ENCODE peak calls at places on chromosome 12, in four cellular contexts. T is ELR, X is nucleus accumbens, D is AG10803. F is an unnamed sample.

GRCh38 chr12:31020385-31021166 is 53.1 kb upstream of the DDX11 start:
- DNase-seq in T (no peak), X (no peak), D (no peak), F (peak)

GRCh38 chr12:75660107-75660530 is 148.7 kb upstream of the KRR1 start:
- DNase-seq in T (peak), X (no peak), D (peak), F (peak)

GRCh38 chr12:6372403-6373003 is 2.9 kb downstream of the SCNN1A start:
- DNase-seq in T (peak), X (no peak), D (peak), F (peak)

GRCh38 chr12:112167728-112168525 is 42.6 kb downstream of the TRAFD1 start:
- DNase-seq in T (no peak), X (no peak), D (no peak), F (no peak)

GRCh38 chr12:45268672-45269406 is 52.9 kb downstream of the ANO6 start:
- DNase-seq in T (peak), X (no peak), D (peak), F (peak)

GRCh38 chr12:65327207-65328076 is 49.0 kb downstream of the MSRB3 start:
- DNase-seq in T (no peak), X (no peak), D (peak), F (peak)

GRCh38 chr12:48973992-48974673 is 2.6 kb upstream of the WNT10B start:
- DNase-seq in T (peak), X (no peak), D (no peak), F (no peak)

GRCh38 chr12:25924535-25925001 is 33.9 kb upstream of the RASSF8 start:
- DNase-seq in T (peak), X (no peak), D (no peak), F (no peak)

GRCh38 chr12:74051848-74052247 is 485.8 kb upstream of the ATXN7L3B start:
- DNase-seq in T (no peak), X (no peak), D (no peak), F (no peak)

GRCh38 chr12:2231011-2231595 is 178.3 kb downstream of the CACNA1C start:
- DNase-seq in T (no peak), X (no peak), D (peak), F (no peak)

GRCh38 chr12:116361404-116362223 is 84.1 kb upstream of the MED13L start:
- DNase-seq in T (no peak), X (no peak), D (no peak), F (no peak)

GRCh38 chr12:8123124-8123888 is at the start of gene CLEC4A:
- DNase-seq in T (no peak), X (no peak), D (no peak), F (no peak)

GRCh38 chr12:30806989-30807694 is 52.4 kb upstream of the CAPRIN2 start:
- DNase-seq in T (peak), X (no peak), D (peak), F (peak)

GRCh38 chr12:9943244-9943643 is 11.1 kb upstream of the CLEC2A start:
- DNase-seq in T (no peak), X (no peak), D (no peak), F (peak)

GRCh38 chr12:106425061-106425706 is 67.6 kb downstream of the POLR3B start:
- DNase-seq in T (no peak), X (no peak), D (no peak), F (no peak)

GRCh38 chr12:75953312-75953906 is 78.2 kb downstream of the PHLDA1 start:
- DNase-seq in T (peak), X (no peak), D (peak), F (peak)

GRCh38 chr12:45348311-45348710 is 132.4 kb downstream of the ANO6 start:
- DNase-seq in T (no peak), X (no peak), D (no peak), F (no peak)

GRCh38 chr12:77577756-77578155 is 252.9 kb upstream of the NAV3 start:
- DNase-seq in T (no peak), X (no peak), D (peak), F (peak)

GRCh38 chr12:92786045-92786444 is 83.3 kb downstream of the PLEKHG7 start:
- DNase-seq in T (peak), X (no peak), D (peak), F (peak)

GRCh38 chr12:69509308-69509736 is 39.1 kb downstream of the FRS2 start:
- DNase-seq in T (peak), X (no peak), D (peak), F (peak)

GRCh38 chr12:130336723-130337475 is 788 bp upstream of the PIWIL1 start:
- DNase-seq in T (no peak), X (no peak), D (no peak), F (no peak)

GRCh38 chr12:12442548-12443071 is 85.7 kb downstream of the BORCS5 start:
- DNase-seq in T (peak), X (no peak), D (no peak), F (no peak)

GRCh38 chr12:24198936-24199644 is 249.6 kb upstream of the SOX5 start:
- DNase-seq in T (no peak), X (no peak), D (no peak), F (no peak)

GRCh38 chr12:6201775-6202292 is 1.6 kb downstream of the CD9 start:
- DNase-seq in T (peak), X (no peak), D (no peak), F (no peak)

GRCh38 chr12:100675432-100675831 is 101.9 kb downstream of the GAS2L3 start:
- DNase-seq in T (peak), X (no peak), D (peak), F (no peak)

GRCh38 chr12:63103489-63104131 is 47.4 kb downstream of the AVPR1A start:
- DNase-seq in T (peak), X (no peak), D (peak), F (peak)

GRCh38 chr12:43824207-43824775 is 11.6 kb upstream of the TMEM117 start:
- DNase-seq in T (no peak), X (no peak), D (no peak), F (no peak)

GRCh38 chr12:28955491-28955890 is 193.6 kb upstream of the FAR2 start:
- DNase-seq in T (no peak), X (no peak), D (peak), F (peak)

GRCh38 chr12:124240493-124240892 is 54.4 kb upstream of the RFLNA start:
- DNase-seq in T (peak), X (no peak), D (no peak), F (no peak)

GRCh38 chr12:31672521-31672920 is 13.0 kb downstream of the ETFBKMT start:
- DNase-seq in T (no peak), X (no peak), D (no peak), F (no peak)

GRCh38 chr12:64550758-64551157 is 59.5 kb upstream of the RASSF3 start:
- DNase-seq in T (no peak), X (no peak), D (no peak), F (no peak)

GRCh38 chr12:111458773-111459172 is 53.0 kb downstream of the SH2B3 start:
- DNase-seq in T (no peak), X (no peak), D (no peak), F (no peak)

GRCh38 chr12:50019524-50019923 is 5.8 kb downstream of the RACGAP1 start:
- DNase-seq in T (no peak), X (no peak), D (no peak), F (no peak)

GRCh38 chr12:54160050-54160449 is 28.7 kb downstream of the SMUG1 start:
- DNase-seq in T (no peak), X (no peak), D (no peak), F (no peak)

GRCh38 chr12:54932038-54932437 is 52.5 kb downstream of the TESPA1 start:
- DNase-seq in T (no peak), X (no peak), D (no peak), F (no peak)

GRCh38 chr12:109968801-109969200 is 27.4 kb downstream of the GIT2 start:
- DNase-seq in T (no peak), X (no peak), D (no peak), F (no peak)

GRCh38 chr12:104578453-104578852 is 121.7 kb downstream of the CHST11 start:
- DNase-seq in T (peak), X (no peak), D (peak), F (peak)

GRCh38 chr12:123946152-123946515 is 26.5 kb downstream of the CCDC92 start:
- DNase-seq in T (no peak), X (no peak), D (no peak), F (no peak)

GRCh38 chr12:104281636-104282035 is 21.9 kb upstream of the EID3 start:
- DNase-seq in T (peak), X (no peak), D (peak), F (no peak)